ENCODE peak calls at places on chromosomes 5 and 9, in eight cellular contexts. E is ACHN; N is colonic mucosa; Y is G401; V is anterior cingulate cortex; M is amniotic stem cell; G is effector CD4-positive, alpha-beta T cell; Q is HuH-7. T is an unnamed sample.

GRCh38 chr9:107751522-107752235 is 262.1 kb upstream of the KLF4 start:
- DNase-seq in E (peak), N (peak), Y (no peak), V (no peak), M (peak), G (no peak), Q (peak), T (peak)

GRCh38 chr9:131977074-131977838 is 102.4 kb downstream of the MED27 start:
- DNase-seq in E (no peak), N (no peak), Y (no peak), V (no peak), M (no peak), G (no peak), Q (no peak), T (no peak)

GRCh38 chr5:178336889-178337785 is 104.5 kb upstream of the PHYKPL start:
- DNase-seq in E (no peak), N (no peak), Y (no peak), V (no peak), M (no peak), G (no peak), Q (no peak), T (no peak)

GRCh38 chr5:174337276-174338203 is 292.0 kb downstream of the NSG2 start:
- DNase-seq in E (no peak), N (no peak), Y (peak), V (no peak), M (no peak), G (no peak), Q (no peak), T (no peak)

GRCh38 chr9:22036866-22037626 is 27.9 kb upstream of the CDKN2B start:
- DNase-seq in E (no peak), N (no peak), Y (no peak), V (no peak), M (no peak), G (no peak), Q (no peak), T (no peak)

GRCh38 chr9:134055981-134056461 is 11.8 kb downstream of the BRD3 start:
- DNase-seq in E (peak), N (peak), Y (peak), V (no peak), M (no peak), G (no peak), Q (no peak), T (peak)

GRCh38 chr9:82526629-82527028 is 536.3 kb downstream of the RASEF start:
- DNase-seq in E (no peak), N (no peak), Y (no peak), V (peak), M (no peak), G (no peak), Q (no peak), T (no peak)

GRCh38 chr5:128632264-128632663 is 94.2 kb upstream of the FBN2 start:
- DNase-seq in E (no peak), N (no peak), Y (no peak), V (no peak), M (no peak), G (no peak), Q (no peak), T (peak)

GRCh38 chr5:1507457-1507856 is 16.3 kb downstream of the LPCAT1 start:
- DNase-seq in E (no peak), N (no peak), Y (peak), V (no peak), M (no peak), G (no peak), Q (no peak), T (no peak)

GRCh38 chr5:9670371-9670770 is 40.2 kb upstream of the TAS2R1 start:
- DNase-seq in E (no peak), N (no peak), Y (no peak), V (no peak), M (no peak), G (no peak), Q (no peak), T (no peak)

T was measured in HT1080.